ENCODE peak calls at places on chromosomes 4 and X, in five cellular contexts. One of them, this sample, is unnamed. For H3K4me1, the result is how much of the 10 kb centered on the place peaks cover.

GRCh38 chrX:30504309-30504708 is 73.3 kb downstream of the TASL start:
- DNase-seq in suprapubic skin: no peak
- DNase-seq in stomach: no peak
- DNase-seq in HCT116: peak
- DNase-seq in body of pancreas: no peak
- DNase-seq in this sample: no peak

GRCh38 chrX:1300449-1300848 is 31.8 kb downstream of the CSF2RA start:
- DNase-seq in suprapubic skin: no peak
- DNase-seq in stomach: no peak
- DNase-seq in HCT116: no peak
- DNase-seq in body of pancreas: no peak
- DNase-seq in this sample: no peak

GRCh38 chrX:83845397-83845796 is 15.5 kb upstream of the CYLC1 start:
- DNase-seq in suprapubic skin: no peak
- DNase-seq in stomach: no peak
- DNase-seq in HCT116: peak
- DNase-seq in body of pancreas: peak
- DNase-seq in this sample: no peak

GRCh38 chr4:84342161-84342560 is 156.9 kb downstream of the NKX6-1 start:
- DNase-seq in suprapubic skin: no peak
- DNase-seq in stomach: no peak
- DNase-seq in HCT116: no peak
- DNase-seq in body of pancreas: no peak
- DNase-seq in this sample: no peak

GRCh38 chr4:87012265-87012953 is 77.6 kb downstream of the AFF1 start:
- DNase-seq in suprapubic skin: no peak
- DNase-seq in stomach: peak
- DNase-seq in HCT116: no peak
- DNase-seq in body of pancreas: peak
- DNase-seq in this sample: no peak

GRCh38 chr4:98838977-98839618 is 89.8 kb downstream of the EIF4E start:
- DNase-seq in suprapubic skin: no peak
- DNase-seq in stomach: no peak
- DNase-seq in HCT116: peak
- DNase-seq in body of pancreas: peak
- DNase-seq in this sample: no peak

GRCh38 chrX:55919367-55920221 is 202.0 kb downstream of the RRAGB start:
- DNase-seq in suprapubic skin: no peak
- DNase-seq in stomach: no peak
- DNase-seq in HCT116: no peak
- DNase-seq in body of pancreas: no peak
- DNase-seq in this sample: no peak

GRCh38 chr4:18980516-18981233 is 959.1 kb upstream of the LCORL start:
- DNase-seq in suprapubic skin: no peak
- DNase-seq in stomach: no peak
- DNase-seq in HCT116: no peak
- DNase-seq in body of pancreas: no peak
- DNase-seq in this sample: no peak

GRCh38 chrX:85611926-85612325 is 232.5 kb upstream of the POF1B start:
- DNase-seq in suprapubic skin: no peak
- DNase-seq in stomach: no peak
- DNase-seq in HCT116: no peak
- DNase-seq in body of pancreas: no peak
- DNase-seq in this sample: no peak
- TF ChIP-seq CTCF in suprapubic skin: no peak
- TF ChIP-seq CTCF in stomach: no peak
- TF ChIP-seq CTCF in HCT116: peak
- TF ChIP-seq CTCF in body of pancreas: no peak
- TF ChIP-seq CTCF in this sample: peak

DNA sequence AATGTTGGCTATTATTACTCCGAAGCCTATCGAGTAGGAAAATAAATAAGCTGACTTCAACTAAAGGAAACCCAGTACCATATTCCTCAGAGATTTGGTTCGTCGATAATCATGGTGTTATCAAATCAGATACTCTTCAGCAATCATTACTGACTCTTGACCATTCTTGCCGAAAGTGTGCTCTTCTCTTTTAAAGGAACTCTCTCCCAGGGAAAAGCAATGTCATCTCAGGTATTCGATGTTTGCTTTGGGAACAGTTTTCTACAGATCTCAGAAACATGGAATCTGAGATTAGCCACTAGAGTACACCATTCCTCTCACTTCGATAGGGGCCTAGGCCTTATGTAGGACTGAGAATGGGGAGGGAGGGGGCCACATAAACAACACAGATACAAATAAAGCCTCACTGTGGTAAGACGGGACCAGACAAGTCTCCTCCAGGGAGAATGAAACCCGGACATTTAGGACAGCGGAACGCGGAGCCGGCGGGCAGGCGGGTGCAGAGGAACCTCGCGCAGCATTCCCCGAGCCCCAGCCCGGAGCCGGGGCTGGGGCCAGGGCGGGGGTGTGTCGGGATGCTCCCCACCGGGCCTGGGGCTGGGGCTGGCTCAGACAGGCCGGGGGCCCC is 586 bp downstream of the DNAJB14 start:
- DNase-seq in suprapubic skin: no peak
- DNase-seq in stomach: peak
- DNase-seq in HCT116: no peak
- DNase-seq in body of pancreas: no peak
- DNase-seq in this sample: no peak
- H3K4me1 ChIP-seq in suprapubic skin: under half
- H3K4me1 ChIP-seq in stomach: under half
- H3K4me1 ChIP-seq in HCT116: under half
- H3K4me1 ChIP-seq in body of pancreas: under half
- H3K4me1 ChIP-seq in this sample: half or more

DNA sequence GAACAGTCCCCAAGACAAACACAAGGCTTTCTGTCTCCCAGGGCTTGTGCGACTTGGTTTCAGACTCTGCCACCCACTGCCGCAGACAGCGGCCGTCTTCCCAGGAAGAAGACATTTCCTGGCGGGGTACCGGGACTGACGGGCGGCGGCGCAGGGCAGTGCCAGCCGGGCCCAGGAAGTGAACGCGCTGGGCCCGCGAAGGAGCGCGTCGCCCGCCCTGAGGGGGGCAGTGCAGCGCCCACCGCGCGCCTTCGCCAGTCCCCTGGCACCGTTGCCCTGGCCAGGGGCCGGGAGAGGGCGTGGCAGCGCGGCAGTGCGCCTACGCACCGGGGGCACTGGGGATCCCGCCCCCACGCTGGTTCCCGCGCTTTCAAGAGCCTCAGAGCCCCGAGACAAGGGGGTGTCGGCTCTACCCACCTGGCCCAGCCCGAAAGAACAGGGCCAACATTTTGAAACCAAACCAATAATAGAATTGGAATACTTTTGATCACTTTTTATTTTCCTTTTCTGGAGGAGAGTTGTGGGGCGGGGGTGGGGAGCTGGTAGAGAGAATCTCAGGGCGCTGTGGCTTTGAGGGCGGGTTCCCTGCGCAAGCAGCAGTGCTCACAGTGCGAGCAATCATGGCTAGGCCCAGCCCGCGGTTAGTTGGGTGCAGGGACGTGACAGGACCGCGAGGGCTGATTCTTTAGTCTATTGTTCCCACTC is 23.6 kb upstream of the APLN start:
- DNase-seq in suprapubic skin: no peak
- DNase-seq in stomach: peak
- DNase-seq in HCT116: no peak
- DNase-seq in body of pancreas: peak
- DNase-seq in this sample: no peak
- TF ChIP-seq CTCF in suprapubic skin: no peak
- TF ChIP-seq CTCF in stomach: no peak
- TF ChIP-seq CTCF in HCT116: no peak
- TF ChIP-seq CTCF in body of pancreas: peak
- TF ChIP-seq CTCF in this sample: no peak

GRCh38 chrX:10576777-10577444 is 43.5 kb downstream of the MID1 start:
- DNase-seq in suprapubic skin: no peak
- DNase-seq in stomach: no peak
- DNase-seq in HCT116: no peak
- DNase-seq in body of pancreas: no peak
- DNase-seq in this sample: no peak

GRCh38 chrX:10579018-10579752 is 41.2 kb downstream of the MID1 start:
- DNase-seq in suprapubic skin: no peak
- DNase-seq in stomach: no peak
- DNase-seq in HCT116: peak
- DNase-seq in body of pancreas: no peak
- DNase-seq in this sample: no peak

GRCh38 chrX:10570601-10571000 is 49.8 kb downstream of the MID1 start:
- DNase-seq in suprapubic skin: no peak
- DNase-seq in stomach: no peak
- DNase-seq in HCT116: no peak
- DNase-seq in body of pancreas: no peak
- DNase-seq in this sample: no peak

GRCh38 chrX:10577863-10578262 is 42.5 kb downstream of the MID1 start:
- DNase-seq in suprapubic skin: no peak
- DNase-seq in stomach: no peak
- DNase-seq in HCT116: no peak
- DNase-seq in body of pancreas: no peak
- DNase-seq in this sample: no peak

DNA sequence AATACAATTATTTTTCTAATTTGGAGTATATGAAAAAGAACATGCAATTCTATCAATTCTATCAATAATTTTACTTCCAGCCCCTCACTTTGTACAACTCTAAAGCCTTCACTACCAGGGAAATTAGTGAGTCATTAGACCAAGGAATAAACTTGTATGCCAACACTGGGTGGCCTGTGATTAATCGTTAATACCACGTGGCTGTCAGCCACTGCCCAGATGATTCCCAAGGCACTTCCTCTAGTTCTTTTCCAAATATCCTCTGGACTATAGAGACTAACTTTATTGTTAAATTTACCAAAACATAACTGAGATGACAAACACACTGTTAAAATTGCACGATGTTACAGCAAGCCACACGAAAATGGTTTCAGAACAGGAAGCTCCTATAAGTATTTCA is 45.7 kb downstream of the MID1 start:
- DNase-seq in suprapubic skin: no peak
- DNase-seq in stomach: no peak
- DNase-seq in HCT116: no peak
- DNase-seq in body of pancreas: no peak
- DNase-seq in this sample: no peak
- H3K4me1 ChIP-seq in suprapubic skin: under half
- H3K4me1 ChIP-seq in stomach: under half
- H3K4me1 ChIP-seq in HCT116: under half
- H3K4me1 ChIP-seq in body of pancreas: under half
- H3K4me1 ChIP-seq in this sample: half or more

GRCh38 chrX:11663875-11664210 is 1.9 kb downstream of the ARHGAP6 start:
- DNase-seq in suprapubic skin: no peak
- DNase-seq in stomach: no peak
- DNase-seq in HCT116: no peak
- DNase-seq in body of pancreas: no peak
- DNase-seq in this sample: no peak
- TF ChIP-seq CTCF in suprapubic skin: no peak
- TF ChIP-seq CTCF in stomach: no peak
- TF ChIP-seq CTCF in HCT116: no peak
- TF ChIP-seq CTCF in body of pancreas: no peak
- TF ChIP-seq CTCF in this sample: no peak

GRCh38 chr4:147786031-147786430 is 54.1 kb downstream of the ARHGAP10 start:
- DNase-seq in suprapubic skin: no peak
- DNase-seq in stomach: no peak
- DNase-seq in HCT116: no peak
- DNase-seq in body of pancreas: no peak
- DNase-seq in this sample: no peak

GRCh38 chr4:147789596-147789995 is 57.7 kb downstream of the ARHGAP10 start:
- DNase-seq in suprapubic skin: no peak
- DNase-seq in stomach: no peak
- DNase-seq in HCT116: no peak
- DNase-seq in body of pancreas: no peak
- DNase-seq in this sample: no peak

GRCh38 chr4:147788791-147789190 is 56.9 kb downstream of the ARHGAP10 start:
- DNase-seq in suprapubic skin: no peak
- DNase-seq in stomach: no peak
- DNase-seq in HCT116: no peak
- DNase-seq in body of pancreas: no peak
- DNase-seq in this sample: no peak

GRCh38 chr4:147787204-147787603 is 55.3 kb downstream of the ARHGAP10 start:
- DNase-seq in suprapubic skin: no peak
- DNase-seq in stomach: no peak
- DNase-seq in HCT116: no peak
- DNase-seq in body of pancreas: no peak
- DNase-seq in this sample: no peak

DNA sequence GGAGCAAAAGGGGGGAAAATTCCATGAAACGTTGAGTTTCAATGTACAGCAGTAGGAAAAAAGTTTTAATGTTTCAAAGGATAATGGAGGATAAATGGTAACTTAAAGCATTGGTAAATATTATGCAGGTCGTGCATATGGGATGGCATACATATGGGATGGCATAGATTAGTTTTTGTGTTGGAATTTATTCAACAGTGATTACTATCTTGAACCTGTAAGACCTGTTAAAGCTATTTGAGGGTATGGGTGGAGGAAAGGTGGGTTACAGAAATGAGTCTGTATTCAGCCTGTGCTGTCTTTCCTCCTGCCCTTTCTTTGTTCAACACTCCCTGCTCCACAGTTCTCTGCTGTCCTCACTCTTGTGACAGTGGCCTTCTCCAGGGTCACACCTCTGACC is 54.6 kb downstream of the ARHGAP10 start:
- DNase-seq in suprapubic skin: no peak
- DNase-seq in stomach: no peak
- DNase-seq in HCT116: no peak
- DNase-seq in body of pancreas: no peak
- DNase-seq in this sample: no peak
- H3K4me1 ChIP-seq in suprapubic skin: half or more
- H3K4me1 ChIP-seq in stomach: under half
- H3K4me1 ChIP-seq in HCT116: under half
- H3K4me1 ChIP-seq in body of pancreas: under half
- H3K4me1 ChIP-seq in this sample: under half

GRCh38 chr4:166493828-166494432 is 620.9 kb downstream of the TLL1 start:
- DNase-seq in suprapubic skin: no peak
- DNase-seq in stomach: no peak
- DNase-seq in HCT116: no peak
- DNase-seq in body of pancreas: no peak
- DNase-seq in this sample: no peak

GRCh38 chr4:166502660-166503059 is 629.6 kb downstream of the TLL1 start:
- DNase-seq in suprapubic skin: no peak
- DNase-seq in stomach: no peak
- DNase-seq in HCT116: no peak
- DNase-seq in body of pancreas: no peak
- DNase-seq in this sample: no peak

GRCh38 chr4:166498541-166498940 is 625.5 kb downstream of the TLL1 start:
- DNase-seq in suprapubic skin: no peak
- DNase-seq in stomach: no peak
- DNase-seq in HCT116: no peak
- DNase-seq in body of pancreas: no peak
- DNase-seq in this sample: no peak

GRCh38 chr4:166501941-166502382 is 628.9 kb downstream of the TLL1 start:
- DNase-seq in suprapubic skin: no peak
- DNase-seq in stomach: no peak
- DNase-seq in HCT116: peak
- DNase-seq in body of pancreas: peak
- DNase-seq in this sample: no peak

GRCh38 chr4:166499820-166500219 is 626.8 kb downstream of the TLL1 start:
- DNase-seq in suprapubic skin: no peak
- DNase-seq in stomach: no peak
- DNase-seq in HCT116: no peak
- DNase-seq in body of pancreas: no peak
- DNase-seq in this sample: no peak
- TF ChIP-seq CTCF in suprapubic skin: no peak
- TF ChIP-seq CTCF in stomach: no peak
- TF ChIP-seq CTCF in HCT116: no peak
- TF ChIP-seq CTCF in body of pancreas: no peak
- TF ChIP-seq CTCF in this sample: no peak

This sample was measured in esophagus squamous epithelium.